ENCODE peak calls at places on chromosome 2, in eight cellular contexts. B is neural progenitor cell, D is epithelial cell of proximal tubule, G is Panc1, J is Peyer's patch, W is cardiac muscle cell, H is heart right ventricle, N is bronchial epithelial cell. I is an unnamed sample.

GRCh38 chr2:205130111-205130829 is 552.0 kb upstream of the NRP2 start:
- DNase-seq in B (no peak), D (no peak), G (no peak), J (no peak), W (no peak), H (no peak), N (no peak), I (no peak)

GRCh38 chr2:49153231-49153630 is 1.1 kb downstream of the FSHR start:
- DNase-seq in B (peak; percentile 10), D (no peak), G (no peak), J (no peak), W (peak; percentile 40), H (no peak), N (no peak), I (no peak)

GRCh38 chr2:58204195-58204959 is 36.7 kb downstream of the FANCL start:
- DNase-seq in B (no peak), D (no peak), G (peak; percentile 43), J (no peak), W (peak; percentile 18), H (no peak), N (peak; percentile 46), I (no peak)

GRCh38 chr2:195709901-195710300 is 52.9 kb downstream of the SLC39A10 start:
- DNase-seq in B (no peak), D (no peak), G (no peak), J (no peak), W (no peak), H (no peak), N (no peak), I (no peak)

GRCh38 chr2:43376523-43377198 is 150.3 kb upstream of the ZFP36L2 start:
- DNase-seq in B (no peak), D (no peak), G (no peak), J (no peak), W (no peak), H (no peak), N (peak; percentile 33), I (no peak)

GRCh38 chr2:165239230-165239629 is at the start of gene SCN2A:
- DNase-seq in B (peak; percentile 68), D (peak; percentile 23), G (peak; percentile 35), J (no peak), W (peak; percentile 70), H (no peak), N (peak; percentile 72), I (peak; percentile 3)

GRCh38 chr2:238158807-238159539 is at the start of gene ERFE:
- DNase-seq in B (peak; percentile 88), D (no peak), G (no peak), J (peak; percentile 65), W (peak; percentile 53), H (peak; percentile 17), N (no peak), I (no peak)

GRCh38 chr2:138501427-138502252 is at the start of gene SPOPL:
- DNase-seq in B (peak; percentile 95), D (no peak), G (no peak), J (peak; percentile 95), W (peak; percentile 93), H (peak; percentile 90), N (peak; percentile 64), I (peak; percentile 18)

GRCh38 chr2:112121682-112122254 is 16.4 kb upstream of the FBLN7 start:
- DNase-seq in B (peak; percentile 49), D (peak; percentile 20), G (no peak), J (no peak), W (peak; percentile 74), H (no peak), N (peak; percentile 56), I (no peak)

GRCh38 chr2:102003696-102004095 is 11.9 kb downstream of the IL1R2 start:
- DNase-seq in B (no peak), D (no peak), G (no peak), J (no peak), W (no peak), H (no peak), N (no peak), I (no peak)

GRCh38 chr2:67579791-67580190 is 182.7 kb downstream of the ETAA1 start:
- DNase-seq in B (no peak), D (no peak), G (no peak), J (no peak), W (peak; percentile 44), H (no peak), N (no peak), I (no peak)

DNA sequence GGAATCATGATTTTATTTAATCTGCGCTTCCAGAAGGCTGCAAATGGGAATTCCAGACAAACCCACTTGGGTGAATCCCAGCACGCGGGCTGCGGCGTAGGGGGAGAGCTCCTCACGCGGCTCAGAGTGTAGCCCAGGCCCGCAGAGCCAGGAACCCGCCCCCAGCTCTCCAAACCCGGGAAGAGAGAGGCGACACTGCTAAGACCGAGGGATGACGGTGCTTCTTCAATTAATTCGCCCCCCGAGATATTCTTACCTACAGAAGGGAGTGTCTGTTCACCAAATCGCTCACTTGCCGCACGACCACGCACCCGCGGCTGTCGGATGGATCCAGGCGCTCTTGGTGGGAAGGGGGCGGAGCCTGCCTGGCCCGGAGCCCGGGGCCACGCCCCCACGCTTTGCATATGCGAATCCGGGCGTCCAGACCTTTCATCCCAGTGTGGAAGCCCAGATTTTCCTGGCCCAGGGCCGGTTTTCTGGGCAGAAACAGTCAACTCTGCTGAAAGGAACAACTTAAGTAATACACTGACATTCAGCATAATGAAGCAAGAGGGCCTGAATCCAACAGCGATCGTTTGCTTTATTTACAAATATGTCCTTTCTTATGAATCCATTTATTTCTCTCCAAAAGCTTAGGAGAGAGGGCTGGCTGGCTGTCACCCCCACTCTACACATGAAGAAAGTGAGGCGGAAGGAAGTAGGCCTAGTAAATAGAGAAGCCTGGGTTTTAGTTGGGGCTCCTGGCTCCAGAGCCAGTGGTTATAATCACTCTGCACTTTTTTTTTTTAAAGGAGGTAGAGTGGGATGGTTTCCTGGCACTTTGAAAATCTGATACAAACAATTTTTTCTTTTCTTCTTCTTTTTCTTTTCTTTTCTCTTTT is at the start of gene SLC19A3:
- DNase-seq in B (peak; percentile 94), D (no peak), G (no peak), J (peak; percentile 92), W (peak; percentile 98), H (peak; percentile 81), N (peak; percentile 69), I (no peak)
- H3K4me3 ChIP-seq in B (peak within 1 kb of the TSS; percentile 50), D (peak within 1 kb of the TSS; percentile 60), G (peak within 1 kb of the TSS; percentile 50), J (peak within 1 kb of the TSS; percentile 66), W (peak within 1 kb of the TSS; percentile 31), H (no peak within 1 kb of the TSS), N (peak within 1 kb of the TSS; percentile 25), I (peak within 1 kb of the TSS; percentile 43)

GRCh38 chr2:134917219-134917957 is 1.2 kb upstream of the CCNT2 start:
- DNase-seq in B (peak; percentile 11), D (no peak), G (no peak), J (peak; percentile 58), W (no peak), H (peak; percentile 19), N (no peak), I (no peak)

GRCh38 chr2:134919360-134920210 is 963 bp downstream of the CCNT2 start:
- DNase-seq in B (no peak), D (no peak), G (peak; percentile 5), J (no peak), W (peak; percentile 51), H (peak; percentile 38), N (peak; percentile 13), I (no peak)

GRCh38 chr2:134918518-134919359 is at the start of gene CCNT2:
- DNase-seq in B (peak; percentile 99), D (peak; percentile 81), G (peak; percentile 91), J (peak; percentile 100), W (peak; percentile 100), H (peak; percentile 99), N (peak; percentile 95), I (peak; percentile 94)

GRCh38 chr2:134912406-134912805 is 6.2 kb upstream of the CCNT2 start:
- DNase-seq in B (no peak), D (no peak), G (no peak), J (no peak), W (peak; percentile 15), H (no peak), N (peak; percentile 76), I (no peak)

DNA sequence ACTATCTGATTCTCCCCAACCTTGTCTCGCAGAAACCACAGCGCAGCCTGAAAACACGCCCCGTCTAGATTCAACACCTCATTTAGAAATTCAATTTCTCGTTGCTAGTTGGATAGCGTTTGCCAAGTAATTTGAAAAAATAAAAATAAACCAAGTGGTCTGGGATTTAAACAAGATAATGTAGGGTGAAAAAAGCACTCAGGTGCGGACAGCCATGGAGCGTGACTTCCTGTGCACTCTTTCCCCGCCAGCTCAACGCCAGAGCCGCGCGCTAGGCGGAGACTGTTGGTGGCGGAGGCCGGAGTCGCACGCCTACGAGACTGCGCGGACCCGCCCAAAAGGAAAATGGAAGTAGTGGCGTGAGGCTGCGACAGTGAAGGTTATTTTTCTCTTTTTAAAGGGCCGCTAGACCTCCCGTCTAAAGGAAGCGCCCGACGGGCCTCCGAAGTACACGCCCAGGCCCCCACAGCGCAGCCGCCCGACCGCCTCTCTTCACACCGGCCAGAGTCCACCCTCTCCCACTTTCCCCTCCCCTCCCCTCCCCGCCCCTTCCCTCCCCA is 584 bp upstream of the CCNT2 start:
- DNase-seq in B (no peak), D (peak; percentile 50), G (peak; percentile 80), J (no peak), W (no peak), H (no peak), N (peak; percentile 77), I (peak; percentile 67)
- TF ChIP-seq CTCF in B (peak; percentile 45), D (peak; percentile 32), G (no peak), J (peak; percentile 52), W (peak; percentile 33), H (no peak), N (peak; percentile 42), I (peak; percentile 53)

GRCh38 chr2:153287109-153287801 is 191.3 kb downstream of the RPRM start:
- DNase-seq in B (peak; percentile 90), D (no peak), G (no peak), J (no peak), W (peak; percentile 0), H (no peak), N (no peak), I (no peak)
- H3K4me3 ChIP-seq in B (peak overlapping the region; percentile 42), D (peak overlapping the region; percentile 34), G (no peak overlapping the region), J (no peak overlapping the region), W (no peak overlapping the region), H (no peak overlapping the region), N (no peak overlapping the region), I (no peak overlapping the region)

DNA sequence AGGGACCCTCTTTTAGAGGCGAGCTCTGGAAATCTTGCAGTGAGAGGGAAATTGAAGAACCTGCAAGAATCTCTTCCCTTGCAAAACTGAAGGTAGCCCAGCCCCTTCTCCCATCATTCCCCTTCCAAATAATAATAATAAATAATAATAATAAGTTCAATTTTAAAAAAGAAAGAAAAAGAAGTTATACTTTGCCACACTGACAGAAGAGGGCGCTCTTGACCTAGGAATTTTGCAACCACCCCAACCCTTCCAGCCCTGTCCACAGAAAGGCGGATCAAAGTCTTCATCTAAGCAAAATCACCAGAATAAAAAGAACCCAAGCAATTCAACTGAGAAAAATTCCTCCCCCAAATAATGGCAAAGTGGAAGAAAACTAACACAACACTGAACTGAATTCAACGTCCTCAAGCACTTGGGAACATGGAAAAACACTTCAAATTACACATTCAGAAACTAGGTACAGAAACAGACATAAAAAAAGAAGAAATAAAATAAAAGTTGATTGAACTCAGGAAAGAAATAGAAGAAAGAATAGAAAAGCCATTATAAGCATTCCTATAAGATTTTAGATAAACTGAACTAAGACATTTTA is 98.9 kb upstream of the GLS start:
- DNase-seq in B (peak; percentile 62), D (no peak), G (no peak), J (no peak), W (peak; percentile 85), H (peak; percentile 54), N (peak; percentile 56), I (no peak)
- TF ChIP-seq CTCF in B (peak; percentile 69), D (peak; percentile 64), G (peak; percentile 73), J (peak; percentile 66), W (peak; percentile 53), H (peak; percentile 42), N (peak; percentile 45), I (peak; percentile 57)